ENCODE peak calls at places on chromosomes 6 and 20, in four cellular contexts. A, E, Y and M are unnamed samples.

GRCh38 chr6:110525001-110525400 is 48.6 kb upstream of the SLC22A16 start:
- DNase-seq in A (no peak), E (no peak), Y (no peak), M (no peak)

GRCh38 chr6:43457643-43458042 is 2.3 kb upstream of the DLK2 start:
- DNase-seq in A (no peak), E (no peak), Y (no peak), M (no peak)

GRCh38 chr6:166774292-166774691 is 147.2 kb upstream of the RPS6KA2 start:
- DNase-seq in A (peak; percentile 0), E (no peak), Y (no peak), M (no peak)

GRCh38 chr20:16803965-16804792 is 56.0 kb downstream of the OTOR start:
- DNase-seq in A (peak; percentile 80), E (peak; percentile 47), Y (peak; percentile 63), M (peak; percentile 31)

GRCh38 chr6:30685157-30685976 is 1.1 kb downstream of the PPP1R18 start:
- DNase-seq in A (peak; percentile 29), E (peak; percentile 18), Y (peak; percentile 56), M (no peak)

GRCh38 chr6:73249998-73250397 is 13.0 kb downstream of the KHDC1 start:
- DNase-seq in A (no peak), E (no peak), Y (no peak), M (no peak)

GRCh38 chr6:79070206-79070825 is 7.7 kb downstream of the PHIP start:
- DNase-seq in A (no peak), E (peak; percentile 26), Y (no peak), M (no peak)

GRCh38 chr6:6856538-6857523 is 250.9 kb upstream of the RREB1 start:
- DNase-seq in A (no peak), E (no peak), Y (peak; percentile 99), M (peak; percentile 12)

GRCh38 chr20:47886454-47887041 is 101.3 kb upstream of the SULF2 start:
- DNase-seq in A (no peak), E (no peak), Y (no peak), M (no peak)

GRCh38 chr20:32285621-32286334 is 8.3 kb downstream of the KIF3B start:
- DNase-seq in A (no peak), E (no peak), Y (no peak), M (no peak)

GRCh38 chr6:117463762-117464665 is 18.5 kb upstream of the DCBLD1 start:
- DNase-seq in A (no peak), E (peak; percentile 80), Y (peak; percentile 65), M (no peak)

GRCh38 chr6:6003334-6004146 is 3.2 kb downstream of the NRN1 start:
- DNase-seq in A (peak; percentile 53), E (peak; percentile 22), Y (no peak), M (no peak)

GRCh38 chr6:37516076-37516919 is 16.6 kb upstream of the CCDC167 start:
- DNase-seq in A (no peak), E (peak; percentile 21), Y (peak; percentile 68), M (peak; percentile 48)

GRCh38 chr20:31909253-31910070 is 39.0 kb downstream of the TTLL9 start:
- DNase-seq in A (no peak), E (no peak), Y (no peak), M (no peak)

GRCh38 chr6:107692351-107692750 is 131.8 kb downstream of the SCML4 start:
- DNase-seq in A (no peak), E (peak; percentile 41), Y (peak; percentile 43), M (no peak)

GRCh38 chr20:37920270-37920669 is 17.3 kb downstream of the VSTM2L start:
- DNase-seq in A (no peak), E (no peak), Y (no peak), M (no peak)

GRCh38 chr6:154457046-154457713 is 53.3 kb downstream of the CNKSR3 start:
- DNase-seq in A (no peak), E (peak; percentile 49), Y (peak; percentile 76), M (no peak)

GRCh38 chr6:142804490-142804889 is 140.5 kb downstream of the HIVEP2 start:
- DNase-seq in A (no peak), E (no peak), Y (no peak), M (no peak)

GRCh38 chr20:48288930-48289507 is 503.7 kb upstream of the SULF2 start:
- DNase-seq in A (no peak), E (no peak), Y (no peak), M (no peak)

GRCh38 chr20:53692465-53693067 is 98.9 kb upstream of the ZNF217 start:
- DNase-seq in A (no peak), E (peak; percentile 86), Y (no peak), M (no peak)

GRCh38 chr6:43455034-43455747 is at the start of gene DLK2:
- DNase-seq in A (peak; percentile 24), E (no peak), Y (no peak), M (no peak)

GRCh38 chr6:88867841-88868558 is 95.4 kb downstream of the RNGTT start:
- DNase-seq in A (no peak), E (no peak), Y (peak; percentile 31), M (no peak)

GRCh38 chr6:132931937-132932336 is 117.6 kb downstream of the RPS12 start:
- DNase-seq in A (no peak), E (peak; percentile 89), Y (peak; percentile 12), M (no peak)

GRCh38 chr20:11182715-11183114 is 508.9 kb upstream of the JAG1 start:
- DNase-seq in A (no peak), E (no peak), Y (no peak), M (no peak)

GRCh38 chr6:78910611-78911134 is 43.3 kb downstream of the IRAK1BP1 start:
- DNase-seq in A (peak; percentile 60), E (no peak), Y (no peak), M (peak; percentile 2)

GRCh38 chr6:71190809-71191208 is 97.8 kb upstream of the OGFRL1 start:
- DNase-seq in A (no peak), E (peak; percentile 54), Y (peak; percentile 51), M (peak; percentile 48)

GRCh38 chr6:37048851-37049734 is 43.6 kb downstream of the FGD2 start:
- DNase-seq in A (no peak), E (peak; percentile 81), Y (peak; percentile 94), M (no peak)

GRCh38 chr20:2353231-2353630 is 27.5 kb upstream of the TGM6 start:
- DNase-seq in A (no peak), E (no peak), Y (no peak), M (no peak)

GRCh38 chr20:33696448-33696847 is 10.3 kb upstream of the E2F1 start:
- DNase-seq in A (no peak), E (no peak), Y (no peak), M (no peak)

GRCh38 chr6:41306187-41306854 is 19.8 kb upstream of the TREM1 start:
- DNase-seq in A (peak; percentile 58), E (peak; percentile 36), Y (peak; percentile 72), M (peak; percentile 31)

GRCh38 chr20:62603021-62603906 is 39.0 kb upstream of the SLCO4A1 start:
- DNase-seq in A (no peak), E (peak; percentile 64), Y (peak; percentile 93), M (peak; percentile 78)

GRCh38 chr20:24791949-24792348 is 157.1 kb upstream of the CST7 start:
- DNase-seq in A (no peak), E (no peak), Y (no peak), M (no peak)